ENCODE peak calls at places on chromosomes 12 and 14, in nine cellular contexts. M is mucosa of descending colon, G is A172, V is NCI-H1105, X is mesendoderm, I is left lung, B is M059J, E is bronchial epithelial cell, O is iPS DF 19.7. L is an unnamed sample.

GRCh38 chr12:53955036-53955775 is 503 bp downstream of the HOXC12 start:
- DNase-seq in X (no peak), V (no peak), O (no peak), M (no peak), I (no peak), B (no peak), E (no peak), G (no peak), L (no peak)

GRCh38 chr12:68824597-68825250 is 16.7 kb downstream of the MDM2 start:
- DNase-seq in G (no peak), O (no peak), M (no peak), V (no peak), E (no peak), B (no peak), X (no peak), I (no peak), L (no peak)

GRCh38 chr12:118777550-118777949 is 203.8 kb upstream of the SRRM4 start:
- DNase-seq in I (no peak), M (no peak), X (no peak), G (no peak), O (no peak), B (no peak), E (no peak), V (no peak), L (no peak)

GRCh38 chr12:83763425-83763824 is 1076.7 kb downstream of the TMTC2 start:
- DNase-seq in X (no peak), E (peak; percentile 73), I (no peak), B (no peak), V (no peak), M (no peak), O (no peak), G (peak; percentile 7), L (peak; percentile 78)

GRCh38 chr14:24699052-24699451 is 65.1 kb upstream of the GZMB start:
- DNase-seq in G (no peak), V (no peak), M (no peak), I (no peak), E (no peak), B (no peak), X (no peak), O (no peak), L (no peak)

GRCh38 chr14:69586420-69586819 is 11.7 kb upstream of the CCDC177 start:
- DNase-seq in E (no peak), I (no peak), X (no peak), O (no peak), V (no peak), G (no peak), M (no peak), B (no peak), L (no peak)

GRCh38 chr14:100571837-100572236 is 15.4 kb downstream of the BEGAIN start:
- DNase-seq in O (no peak), M (no peak), X (no peak), G (no peak), B (no peak), V (no peak), E (no peak), I (no peak), L (no peak)

GRCh38 chr14:67137744-67138371 is 51.4 kb upstream of the GARIN2 start:
- DNase-seq in M (no peak), E (peak; percentile 13), O (no peak), G (peak; percentile 17), I (no peak), X (peak; percentile 21), V (no peak), B (peak; percentile 18), L (peak; percentile 6)

GRCh38 chr14:55129086-55129427 is at the start of gene LGALS3:
- DNase-seq in O (no peak), M (peak; percentile 91), G (no peak), E (peak; percentile 48), X (peak; percentile 51), I (peak; percentile 82), B (peak; percentile 70), V (no peak), L (peak; percentile 70)

GRCh38 chr12:95446511-95446910 is 27.4 kb upstream of the METAP2 start:
- DNase-seq in B (no peak), G (no peak), X (peak; percentile 86), I (peak; percentile 33), V (no peak), E (no peak), M (peak; percentile 78), O (peak; percentile 30), L (no peak)

L was measured in mammary epithelial cell.